ENCODE peak calls at places on chromosomes 5 and 9, in nine cellular contexts. N is IMR-90, H is pancreas, U is prostate gland, X is ovary, K is lung, L is A549, Y is uterus, R is tibial artery. E is an unnamed sample.

GRCh38 chr9:125393426-125393825 is 131.8 kb downstream of the GAPVD1 start:
- DNase-seq in L (no peak), Y (no peak), X (no peak), R (no peak), N (peak; percentile 71), K (no peak), U (no peak), H (no peak), E (no peak)

GRCh38 chr5:6760636-6761035 is 47.4 kb downstream of the TENT4A start:
- DNase-seq in L (no peak), H (no peak), U (no peak), Y (no peak), N (no peak), X (no peak), K (no peak), R (peak; percentile 53), E (no peak)

GRCh38 chr5:36723921-36724320 is 117.5 kb downstream of the SLC1A3 start:
- DNase-seq in N (no peak), Y (no peak), H (no peak), K (no peak), U (no peak), X (no peak), R (no peak), L (no peak), E (no peak)

GRCh38 chr9:120650352-120650751 is 63.9 kb downstream of the MEGF9 start:
- DNase-seq in N (no peak), L (peak; percentile 31), U (peak; percentile 26), R (no peak), Y (no peak), H (no peak), K (no peak), X (no peak), E (no peak)

GRCh38 chr9:36194326-36195000 is 3.7 kb downstream of the CLTA start:
- DNase-seq in Y (no peak), L (no peak), R (no peak), H (no peak), U (no peak), K (no peak), X (no peak), N (peak; percentile 25), E (no peak)

GRCh38 chr5:14110196-14110595 is 32.9 kb upstream of the TRIO start:
- DNase-seq in L (peak; percentile 17), U (no peak), K (no peak), Y (no peak), X (no peak), N (peak; percentile 56), H (no peak), R (no peak), E (no peak)

GRCh38 chr5:60722416-60722815 is 22.4 kb upstream of the DEPDC1B start:
- DNase-seq in H (no peak), L (no peak), R (no peak), Y (no peak), U (no peak), N (no peak), K (no peak), X (no peak), E (no peak)

GRCh38 chr5:61924251-61924650 is 381.8 kb upstream of the KIF2A start:
- DNase-seq in H (no peak), N (no peak), X (no peak), U (no peak), L (no peak), K (no peak), Y (no peak), R (no peak), E (no peak)

GRCh38 chr5:170522211-170523128 is 18.6 kb downstream of the KCNIP1 start:
- DNase-seq in X (no peak), L (peak; percentile 13), Y (no peak), N (no peak), R (no peak), U (peak; percentile 85), K (no peak), H (peak; percentile 67), E (no peak)

GRCh38 chr5:6158974-6159863 is 219.1 kb downstream of the MED10 start:
- DNase-seq in R (no peak), H (no peak), N (peak; percentile 21), Y (no peak), L (peak; percentile 95), K (no peak), U (no peak), X (no peak), E (no peak)

GRCh38 chr9:72985746-72986145 is 32.9 kb upstream of the ALDH1A1 start:
- DNase-seq in X (no peak), N (no peak), H (no peak), K (no peak), R (no peak), L (no peak), Y (no peak), U (no peak), E (no peak)

GRCh38 chr5:145750194-145750593 is 84.9 kb downstream of the PRELID2 start:
- DNase-seq in U (no peak), K (no peak), X (no peak), Y (no peak), R (no peak), H (no peak), N (no peak), L (no peak), E (no peak)

GRCh38 chr9:79969383-79969782 is 397.6 kb downstream of the TLE4 start:
- DNase-seq in K (no peak), X (no peak), L (no peak), Y (no peak), H (no peak), N (no peak), R (no peak), U (no peak), E (no peak)

GRCh38 chr5:117242028-117242427 is 667.4 kb upstream of the SEMA6A start:
- DNase-seq in H (no peak), R (no peak), Y (no peak), N (no peak), L (no peak), X (no peak), U (no peak), K (no peak), E (no peak)
- H3K27ac ChIP-seq in H (no peak overlapping the region), R (no peak overlapping the region), Y (no peak overlapping the region), N (no peak overlapping the region), L (no peak overlapping the region), X (no peak overlapping the region), U (no peak overlapping the region), K (no peak overlapping the region), E (no peak overlapping the region)

DNA sequence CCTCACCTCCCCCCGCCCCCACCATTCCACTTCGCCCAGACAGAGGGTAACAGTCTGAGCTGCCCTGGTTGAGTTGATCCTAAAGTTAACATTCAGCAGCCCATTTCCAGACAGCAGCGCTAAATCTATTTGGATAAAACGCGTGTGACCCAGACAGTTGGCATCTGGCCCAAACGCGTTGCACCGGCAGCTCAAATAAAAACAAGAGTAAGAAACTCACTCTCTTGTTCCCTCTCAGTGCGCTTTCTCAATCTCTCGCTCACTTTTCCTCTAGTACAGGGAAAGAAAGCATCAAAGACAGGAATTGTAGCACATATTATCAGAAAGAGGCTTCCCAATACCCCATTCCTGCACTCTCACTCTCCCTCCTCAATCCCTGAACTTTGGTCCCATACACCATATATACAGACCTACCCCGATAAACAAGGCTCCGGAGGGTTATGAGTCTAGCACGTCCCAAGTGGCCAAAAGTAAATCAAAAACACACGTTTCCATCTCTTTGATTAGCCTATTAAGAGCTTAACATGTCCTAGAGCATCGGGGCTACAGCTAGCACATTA is 1.3 kb downstream of the ADAMTS6 start:
- DNase-seq in N (peak; percentile 93), Y (peak; percentile 78), R (peak; percentile 86), U (peak; percentile 65), X (peak; percentile 79), H (peak; percentile 24), K (peak; percentile 56), L (peak; percentile 30), E (peak; percentile 19)
- TF ChIP-seq CTCF in N (no peak), Y (no peak), R (no peak), U (no peak), X (no peak), H (no peak), K (no peak), L (no peak), E (no peak)

GRCh38 chr9:116673375-116673774 is 13.7 kb upstream of the TRIM32 start:
- DNase-seq in L (no peak), N (no peak), R (no peak), X (no peak), H (no peak), U (no peak), K (no peak), Y (no peak), E (no peak)

GRCh38 chr9:116669296-116669695 is 17.8 kb upstream of the TRIM32 start:
- DNase-seq in U (no peak), R (no peak), N (no peak), L (no peak), K (no peak), X (no peak), H (no peak), Y (no peak), E (no peak)

GRCh38 chr9:116671605-116672004 is 15.5 kb upstream of the TRIM32 start:
- DNase-seq in K (no peak), X (no peak), L (no peak), U (no peak), R (no peak), H (no peak), Y (no peak), N (no peak), E (no peak)

GRCh38 chr9:116674210-116674980 is 12.7 kb upstream of the TRIM32 start:
- DNase-seq in U (no peak), H (no peak), Y (no peak), X (no peak), R (no peak), K (no peak), N (peak; percentile 33), L (no peak), E (no peak)
- H3K9me3 ChIP-seq in U (no peaks in the 10 kb centered on the region), H (no peaks in the 10 kb centered on the region), Y (no peaks in the 10 kb centered on the region), X (no peaks in the 10 kb centered on the region), R (peaks cover 9% of the 10 kb centered on the region), K (peaks cover 6% of the 10 kb centered on the region), N (peaks cover 11% of the 10 kb centered on the region), L (no peaks in the 10 kb centered on the region), E (peaks cover 14% of the 10 kb centered on the region)

DNA sequence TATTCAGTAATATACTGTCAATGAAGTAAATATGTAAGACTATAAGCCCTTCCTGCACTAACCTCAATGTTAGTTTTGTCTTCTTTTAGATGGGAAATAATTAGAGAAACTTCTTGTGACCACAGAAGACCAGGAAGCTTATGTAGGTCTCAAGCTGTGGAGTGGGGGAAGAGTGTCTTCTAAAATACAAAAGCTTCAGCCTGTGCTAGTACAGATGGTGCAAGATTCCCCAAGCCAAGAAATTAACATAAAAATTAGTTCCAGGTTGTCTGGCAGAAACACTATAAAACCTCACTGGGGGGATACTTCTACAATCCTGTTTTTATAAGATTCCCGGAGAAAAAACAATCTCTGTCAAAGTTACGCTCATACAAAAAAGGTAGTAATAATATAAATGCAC is 103.6 kb downstream of the FNBP1 start:
- DNase-seq in Y (no peak), X (no peak), R (no peak), N (no peak), U (no peak), H (no peak), K (no peak), L (no peak), E (no peak)
- H3K27ac ChIP-seq in Y (peak overlapping the region; percentile 70), X (no peak overlapping the region), R (peak overlapping the region; percentile 34), N (peak overlapping the region; percentile 39), U (no peak overlapping the region), H (no peak overlapping the region), K (no peak overlapping the region), L (no peak overlapping the region), E (no peak overlapping the region)

GRCh38 chr9:21078702-21079101 is 960 bp upstream of the IFNB1 start:
- DNase-seq in Y (no peak), L (peak; percentile 21), H (no peak), X (no peak), U (no peak), N (no peak), R (no peak), K (no peak), E (no peak)
- TF ChIP-seq CTCF in Y (no peak), L (no peak), H (no peak), X (no peak), U (no peak), N (peak; percentile 0), R (no peak), K (peak; percentile 2), E (peak; percentile 22)

E was measured in CD4-positive, alpha-beta T cell.